ENCODE peak calls at places on chromosomes 16 and 17, in six cellular contexts. B is fibroblast of lung, L is OCI-LY7, P is A549, O is fibroblast of mammary gland, J is AG04450. I is an unnamed sample.

GRCh38 chr17:68603663-68604062 is 2.5 kb upstream of the FAM20A start:
- DNase-seq in J (no peak), L (no peak), B (no peak), P (no peak), O (no peak), I (no peak)

GRCh38 chr16:70638814-70639792 is 7.3 kb upstream of the IL34 start:
- DNase-seq in O (peak), P (no peak), J (peak), B (peak), L (no peak), I (peak)

GRCh38 chr17:67007266-67007665 is 37.1 kb upstream of the CACNG1 start:
- DNase-seq in B (no peak), J (no peak), P (no peak), L (no peak), O (no peak), I (no peak)

GRCh38 chr16:68396481-68396880 is 51.8 kb downstream of the SMPD3 start:
- DNase-seq in B (peak), O (peak), J (peak), L (peak), P (peak), I (peak)

GRCh38 chr17:22138861-22139469 is 446.6 kb downstream of the KCNJ18 start:
- DNase-seq in L (no peak), P (no peak), J (no peak), B (no peak), O (no peak), I (no peak)

GRCh38 chr16:70680495-70681381 is 5.1 kb downstream of the MTSS2 start:
- DNase-seq in J (no peak), P (no peak), B (no peak), O (no peak), L (no peak), I (no peak)

GRCh38 chr16:1641261-1641660 is 29.1 kb downstream of the CRAMP1 start:
- DNase-seq in B (no peak), J (no peak), O (no peak), P (no peak), L (no peak), I (no peak)

GRCh38 chr16:3142327-3142726 is 7.5 kb downstream of the ZNF213 start:
- DNase-seq in B (no peak), J (no peak), O (no peak), L (no peak), P (no peak), I (no peak)

GRCh38 chr17:71505200-71505599 is 615.6 kb upstream of the SOX9 start:
- DNase-seq in J (peak), O (no peak), L (no peak), B (peak), P (no peak), I (no peak)

GRCh38 chr16:87847467-87847784 is 21.9 kb downstream of the SLC7A5 start:
- DNase-seq in O (no peak), P (no peak), B (no peak), J (no peak), L (no peak), I (no peak)

GRCh38 chr16:20866161-20866772 is 33.9 kb downstream of the DCUN1D3 start:
- DNase-seq in J (no peak), O (peak), P (peak), L (no peak), B (peak), I (peak)

GRCh38 chr16:12358898-12359297 is 382.4 kb downstream of the SNX29 start:
- DNase-seq in B (no peak), L (no peak), O (no peak), J (no peak), P (no peak), I (no peak)

GRCh38 chr16:79613009-79613408 is 12.5 kb upstream of the MAF start:
- DNase-seq in O (peak), J (no peak), B (peak), P (no peak), L (no peak), I (no peak)

GRCh38 chr17:73069164-73069774 is 23.2 kb downstream of the SLC39A11 start:
- DNase-seq in P (no peak), O (no peak), L (no peak), B (peak), J (no peak), I (no peak)

GRCh38 chr17:73210002-73210678 is 17.3 kb downstream of the COG1 start:
- DNase-seq in B (no peak), L (no peak), O (no peak), J (no peak), P (no peak), I (no peak)

GRCh38 chr17:30600830-30601494 is 123.8 kb downstream of the GOSR1 start:
- DNase-seq in B (peak), P (peak), J (no peak), O (peak), L (peak), I (peak)

GRCh38 chr16:20415541-20415940 is 6.2 kb downstream of the ACSM5 start:
- DNase-seq in L (no peak), O (peak), P (no peak), J (no peak), B (no peak), I (no peak)

GRCh38 chr16:51822471-51822870 is 671.4 kb upstream of the SALL1 start:
- DNase-seq in B (no peak), L (no peak), J (no peak), O (no peak), P (no peak), I (no peak)

GRCh38 chr16:84225126-84225525 is 14.7 kb downstream of the KCNG4 start:
- DNase-seq in O (no peak), B (no peak), J (no peak), L (no peak), P (no peak), I (no peak)

GRCh38 chr16:65534121-65534528 is 412.3 kb upstream of the CDH11 start:
- DNase-seq in B (peak), L (no peak), O (peak), J (no peak), P (no peak), I (no peak)

GRCh38 chr17:51799981-51800380 is 358.5 kb downstream of the CA10 start:
- DNase-seq in O (no peak), J (no peak), P (no peak), B (no peak), L (no peak), I (no peak)

GRCh38 chr17:8930664-8931063 is 34.8 kb downstream of the PIK3R5 start:
- DNase-seq in J (no peak), L (no peak), B (no peak), O (no peak), P (no peak), I (no peak)
- TF ChIP-seq CTCF in J (no peak), L (no peak), B (no peak), O (no peak), P (no peak), I (no peak)

DNA sequence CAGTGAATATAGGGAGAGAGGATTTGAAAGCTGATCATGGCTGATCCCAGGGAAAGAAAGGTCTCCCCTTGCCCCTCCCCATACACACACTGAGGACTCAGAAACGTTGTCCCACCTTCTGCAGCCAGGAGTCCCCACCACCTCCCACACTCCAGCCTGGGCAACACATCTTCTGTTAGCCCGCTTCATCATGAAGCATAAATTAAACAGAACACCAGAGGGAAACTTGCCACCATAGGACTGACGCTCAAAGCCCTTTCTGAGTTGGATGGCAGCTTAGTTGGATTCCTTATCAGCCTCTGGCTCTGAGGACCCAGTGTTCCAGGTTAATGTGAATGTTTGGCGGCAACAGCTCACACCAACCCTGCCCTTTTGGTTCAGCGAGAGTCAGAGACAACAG is 33.9 kb downstream of the ARHGAP27 start:
- DNase-seq in O (no peak), B (no peak), J (no peak), L (no peak), P (no peak), I (no peak)
- TF ChIP-seq CTCF in O (no peak), B (no peak), J (peak), L (peak), P (no peak), I (no peak)

DNA sequence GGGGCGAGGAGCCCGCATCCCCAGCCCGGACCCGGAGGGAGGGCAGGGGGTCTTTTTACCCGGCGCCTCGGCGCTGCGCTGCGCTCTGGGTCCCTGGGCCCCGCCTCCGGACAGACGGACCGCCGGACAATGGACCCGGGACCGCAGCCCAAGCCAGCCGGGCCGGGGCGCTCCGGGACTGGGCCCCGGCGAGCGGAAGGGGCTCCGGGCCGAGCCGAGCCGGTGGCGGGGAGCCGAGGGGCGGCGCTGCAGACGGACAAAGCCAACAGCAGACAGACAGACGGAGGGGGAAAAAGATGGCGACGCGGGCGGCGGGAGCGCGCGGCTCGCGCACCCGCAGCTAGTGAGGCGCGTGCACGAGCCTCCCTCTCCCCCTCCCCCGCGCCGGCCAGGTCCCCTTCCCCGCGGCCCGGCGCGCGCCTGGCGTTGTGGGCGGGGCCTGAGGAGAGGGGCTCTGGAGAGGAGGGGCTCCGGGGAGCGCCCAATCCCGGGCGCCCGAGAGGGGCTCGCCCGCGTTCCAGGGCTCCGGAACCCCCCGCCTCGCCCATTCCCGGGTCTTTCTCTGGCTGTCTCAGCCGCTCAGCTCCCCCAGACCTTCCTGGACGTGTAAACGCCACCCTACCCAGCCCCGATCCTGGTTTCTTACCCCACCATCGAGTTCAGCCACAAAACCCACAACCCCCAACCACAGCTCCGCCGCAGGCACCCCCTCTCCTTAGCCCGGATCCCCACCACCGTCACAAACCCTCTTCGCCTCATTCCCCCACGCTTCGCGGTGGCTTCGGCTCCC is at the start of gene ZNF821:
- DNase-seq in O (peak), J (no peak), B (peak), L (peak), P (peak), I (peak)
- TF ChIP-seq CTCF in O (no peak), J (no peak), B (no peak), L (peak), P (peak), I (peak)

DNA sequence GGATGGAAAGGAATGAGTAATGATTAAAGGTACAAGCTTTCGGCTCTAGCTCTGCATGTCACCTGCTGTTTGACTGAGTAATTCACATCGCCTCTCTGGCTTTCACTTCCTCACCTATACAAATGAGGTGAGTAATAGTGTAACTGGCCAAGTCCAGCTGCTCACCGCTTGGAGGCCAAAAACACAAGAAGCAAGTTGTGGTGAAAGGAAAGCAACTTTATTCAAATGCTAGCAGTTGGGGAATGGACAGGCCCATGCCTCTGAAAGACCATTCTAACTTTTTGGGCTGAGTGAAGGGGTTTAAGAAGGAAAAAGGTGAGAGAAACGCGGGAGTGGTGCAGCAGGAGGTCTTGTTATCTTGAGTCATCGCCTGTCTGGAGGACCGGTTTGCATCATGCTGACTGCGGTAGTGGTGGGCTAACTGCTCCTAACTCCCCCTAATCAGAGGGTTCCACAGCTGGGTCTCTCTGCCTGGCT is 45.7 kb upstream of the CSNK2A2 start:
- DNase-seq in P (no peak), B (no peak), J (no peak), O (no peak), L (peak), I (no peak)
- TF ChIP-seq CTCF in P (no peak), B (no peak), J (no peak), O (no peak), L (peak), I (no peak)

GRCh38 chr17:32445075-32445427 is 741 bp downstream of the PSMD11 start:
- DNase-seq in P (peak), B (peak), O (peak), L (no peak), J (no peak), I (peak)
- TF ChIP-seq CTCF in P (no peak), B (peak), O (no peak), L (no peak), J (no peak), I (no peak)

GRCh38 chr16:75298252-75298651 is 46.8 kb upstream of the BCAR1 start:
- DNase-seq in P (no peak), O (no peak), J (no peak), B (no peak), L (no peak), I (no peak)
- TF ChIP-seq CTCF in P (no peak), O (no peak), J (no peak), B (no peak), L (no peak), I (no peak)

GRCh38 chr17:49363251-49363650 is 1.2 kb upstream of the ZNF652 start:
- DNase-seq in L (no peak), O (no peak), P (no peak), J (no peak), B (no peak), I (no peak)

GRCh38 chr17:49362723-49363117 is 670 bp upstream of the ZNF652 start:
- DNase-seq in P (no peak), B (peak), O (no peak), J (no peak), L (no peak), I (no peak)

GRCh38 chr17:49361902-49362722 is at the start of gene ZNF652:
- DNase-seq in B (peak), O (peak), P (peak), L (peak), J (no peak), I (peak)

GRCh38 chr17:49365667-49366066 is 3.6 kb upstream of the ZNF652 start:
- DNase-seq in O (peak), P (peak), J (no peak), L (peak), B (no peak), I (peak)

GRCh38 chr17:49364119-49364518 is 2.1 kb upstream of the ZNF652 start:
- DNase-seq in P (no peak), O (no peak), L (no peak), B (no peak), J (no peak), I (no peak)
- TF ChIP-seq CTCF in P (peak), O (no peak), L (peak), B (no peak), J (no peak), I (no peak)

DNA sequence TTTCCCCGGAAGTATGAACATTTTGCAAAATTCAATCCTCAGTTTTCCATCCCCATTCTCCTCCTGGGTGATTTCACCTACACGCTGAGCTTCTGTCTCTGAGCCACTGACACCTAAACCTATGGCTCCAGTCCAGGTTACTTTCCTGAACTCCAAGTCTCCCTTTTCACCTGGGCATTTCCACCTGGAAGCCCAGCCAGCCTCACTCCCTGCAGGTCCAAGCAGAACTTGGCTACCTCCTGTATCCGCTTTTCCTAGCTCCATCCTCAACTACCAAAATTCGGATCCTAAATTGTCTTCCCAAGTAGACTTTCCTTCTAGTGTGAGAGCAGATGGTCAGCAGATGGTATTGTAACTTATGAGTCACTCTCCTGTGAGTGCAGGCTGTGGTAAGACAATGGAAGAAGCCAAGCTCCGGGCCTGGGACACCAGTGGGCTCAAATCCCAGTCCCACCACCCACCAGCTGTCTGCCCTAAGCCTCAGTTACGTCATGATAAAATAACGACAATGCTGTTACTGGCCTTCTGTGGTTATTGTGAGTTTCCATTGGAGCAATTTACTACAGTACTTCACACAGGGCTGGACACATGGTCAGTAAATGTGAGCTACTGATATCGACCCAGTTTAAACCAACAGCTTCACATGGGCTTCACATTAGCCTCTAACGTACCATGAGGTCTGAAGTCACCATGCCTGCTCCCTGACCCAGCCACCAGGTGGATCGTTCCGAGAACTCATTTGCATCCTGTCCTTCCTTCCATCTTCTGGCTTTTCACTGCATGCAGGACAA is 33.3 kb downstream of the PECAM1 start:
- DNase-seq in O (peak), L (no peak), P (no peak), B (peak), J (peak), I (peak)
- TF ChIP-seq CTCF in O (peak), L (no peak), P (no peak), B (peak), J (peak), I (peak)

DNA sequence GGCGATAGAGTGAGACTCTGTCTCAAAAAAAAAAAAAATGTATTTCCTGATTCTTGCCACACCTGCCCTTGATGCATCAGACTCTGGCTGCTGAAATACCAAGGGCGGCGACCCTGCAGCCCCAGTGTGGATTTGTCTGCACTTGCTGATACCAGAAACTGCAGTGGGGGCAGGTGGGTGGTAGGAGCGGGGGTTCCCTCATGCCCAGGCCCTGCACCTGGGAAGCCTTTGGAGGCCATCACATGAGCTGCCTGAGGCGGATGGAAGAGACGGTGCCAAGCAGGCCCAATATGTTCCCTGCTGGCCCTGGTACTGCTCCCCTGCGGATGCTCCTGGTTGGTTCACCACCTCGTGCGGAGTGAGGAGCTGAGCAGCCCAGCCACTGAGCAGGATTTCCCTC is 50.6 kb downstream of the MARF1 start:
- DNase-seq in B (no peak), P (no peak), L (no peak), J (no peak), O (no peak), I (no peak)
- TF ChIP-seq CTCF in B (no peak), P (no peak), L (no peak), J (no peak), O (no peak), I (no peak)

GRCh38 chr16:8905795-8906591 is 23.8 kb downstream of the LITAFD start:
- DNase-seq in P (no peak), B (no peak), J (no peak), L (no peak), O (no peak), I (no peak)
- TF ChIP-seq CTCF in P (peak), B (peak), J (peak), L (peak), O (peak), I (peak)

I was measured in cardiac fibroblast.